ENCODE peak calls at places on chromosome 22, in ten cellular contexts. K is caudate nucleus, L is AG08395, Q is activated T-cell treated with anti-CD3 and anti-CD28 coated beads for 4 hours, U is pancreas, V is neural progenitor cell, F is AG08396, T is cardiac fibroblast, R is omental fat pad, D is SK-N-SH. W is an unnamed sample.

GRCh38 chr22:39003165-39003638 is 10.9 kb upstream of the APOBEC3C start:
- DNase-seq in K (peak; percentile 22), L (peak; percentile 92), Q (peak; percentile 48), U (peak; percentile 72), V (peak; percentile 88), F (peak; percentile 88), T (peak; percentile 91), R (peak; percentile 52), D (peak; percentile 72), W (peak; percentile 70)

GRCh38 chr22:50035976-50036375 is 22.1 kb downstream of the TTLL8 start:
- DNase-seq in K (no peak), L (no peak), Q (no peak), U (no peak), V (no peak), F (no peak), T (no peak), R (no peak), D (peak; percentile 13), W (no peak)

GRCh38 chr22:32904044-32904443 is 102.5 kb downstream of the TIMP3 start:
- DNase-seq in K (no peak), L (peak; percentile 47), Q (no peak), U (no peak), V (peak; percentile 60), F (peak; percentile 41), T (peak; percentile 41), R (no peak), D (peak; percentile 60), W (no peak)

GRCh38 chr22:25762147-25762546 is 20.2 kb downstream of the MYO18B start:
- DNase-seq in K (no peak), L (no peak), Q (no peak), U (no peak), V (no peak), F (no peak), T (no peak), R (no peak), D (no peak), W (no peak)

GRCh38 chr22:29811377-29811776 is 26.7 kb downstream of the ASCC2 start:
- DNase-seq in K (no peak), L (no peak), Q (no peak), U (no peak), V (no peak), F (no peak), T (no peak), R (no peak), D (no peak), W (no peak)

GRCh38 chr22:31897842-31898241 is 46.5 kb upstream of the YWHAH start:
- DNase-seq in K (peak; percentile 30), L (peak; percentile 53), Q (no peak), U (no peak), V (no peak), F (no peak), T (peak; percentile 34), R (no peak), D (no peak), W (no peak)

GRCh38 chr22:24392218-24392931 is 35.0 kb upstream of the ADORA2A start:
- DNase-seq in K (no peak), L (no peak), Q (no peak), U (no peak), V (no peak), F (no peak), T (no peak), R (no peak), D (peak; percentile 62), W (no peak)

GRCh38 chr22:24953294-24954113 is 988 bp downstream of the KIAA1671 start:
- DNase-seq in K (no peak), L (no peak), Q (no peak), U (peak; percentile 41), V (peak; percentile 74), F (no peak), T (no peak), R (no peak), D (peak; percentile 76), W (no peak)

GRCh38 chr22:17431179-17431578 is 61.9 kb downstream of the CECR2 start:
- DNase-seq in K (no peak), L (no peak), Q (no peak), U (no peak), V (no peak), F (no peak), T (no peak), R (no peak), D (no peak), W (no peak)

GRCh38 chr22:28799125-28799833 is 1.1 kb downstream of the XBP1 start:
- DNase-seq in K (no peak), L (peak; percentile 81), Q (peak; percentile 17), U (no peak), V (peak; percentile 32), F (peak; percentile 84), T (peak; percentile 92), R (peak; percentile 46), D (peak; percentile 57), W (peak; percentile 21)

GRCh38 chr22:32700186-32700882 is 101.2 kb upstream of the TIMP3 start:
- DNase-seq in K (no peak), L (peak; percentile 66), Q (no peak), U (no peak), V (peak; percentile 36), F (no peak), T (peak; percentile 61), R (no peak), D (no peak), W (no peak)

GRCh38 chr22:18152519-18152918 is 2.5 kb downstream of the USP18 start:
- DNase-seq in K (no peak), L (no peak), Q (peak; percentile 8), U (no peak), V (no peak), F (no peak), T (no peak), R (no peak), D (no peak), W (peak; percentile 9)

W was measured in stimulated activated naive CD4-positive, alpha-beta T cell treated with Interleukin-2 at 50 U/mL for 16 hours.